ENCODE peak calls at places on chromosomes 7 and 10, in nine cellular contexts. U is aorta; B is left ventricle myocardium inferior; C is astrocyte; H is CD8-positive, alpha-beta memory T cell; F is PC-9; Z is heart left ventricle; P is sigmoid colon; L is GM12878. I is an unnamed sample.

GRCh38 chr10:120336910-120337540 is 120.0 kb upstream of the PLPP4 start:
- DNase-seq in F (no peak), C (peak; percentile 7), Z (no peak), B (no peak), L (no peak), H (peak; percentile 11), P (no peak), U (no peak), I (no peak)

GRCh38 chr7:28685291-28685659 is 272.9 kb downstream of the TRIL start:
- DNase-seq in F (no peak), H (no peak), L (no peak), Z (peak; percentile 52), P (peak; percentile 73), C (no peak), B (peak; percentile 34), U (no peak), I (no peak)

GRCh38 chr10:17023386-17024298 is 106.0 kb downstream of the CUBN start:
- DNase-seq in F (peak; percentile 87), U (no peak), Z (peak; percentile 53), H (peak; percentile 85), P (peak; percentile 89), B (no peak), C (peak; percentile 99), L (peak; percentile 69), I (peak; percentile 99)

GRCh38 chr7:139681812-139682135 is 96.0 kb downstream of the HIPK2 start:
- DNase-seq in L (no peak), P (no peak), F (no peak), U (no peak), Z (no peak), C (no peak), H (no peak), B (no peak), I (no peak)

GRCh38 chr10:126930506-126931458 is 25.6 kb downstream of the DOCK1 start:
- DNase-seq in U (no peak), B (no peak), C (no peak), P (no peak), L (no peak), F (no peak), Z (no peak), H (no peak), I (no peak)

GRCh38 chr7:103031781-103032180 is 42.8 kb downstream of the FBXL13 start:
- DNase-seq in U (no peak), B (no peak), C (peak; percentile 17), H (no peak), L (no peak), P (no peak), F (no peak), Z (no peak), I (no peak)

GRCh38 chr7:12403287-12404181 is at the start of gene VWDE:
- DNase-seq in Z (no peak), L (no peak), B (no peak), H (peak; percentile 54), C (peak; percentile 31), F (peak; percentile 83), P (no peak), U (peak; percentile 71), I (no peak)

GRCh38 chr7:99014113-99014985 is 129.6 kb downstream of the SMURF1 start:
- DNase-seq in F (no peak), B (no peak), L (no peak), H (no peak), C (no peak), U (no peak), P (peak; percentile 42), Z (no peak), I (no peak)

GRCh38 chr7:95577137-95577536 is 19.2 kb downstream of the PDK4 start:
- DNase-seq in F (no peak), P (no peak), B (no peak), C (no peak), U (no peak), Z (no peak), H (no peak), L (no peak), I (no peak)

GRCh38 chr10:59648711-59649201 is 60.9 kb downstream of the SLC16A9 start:
- DNase-seq in B (no peak), P (no peak), U (no peak), Z (no peak), F (no peak), C (peak; percentile 67), H (no peak), L (no peak), I (no peak)

GRCh38 chr7:73429622-73430505 is 3.7 kb upstream of the FZD9 start:
- DNase-seq in C (no peak), B (no peak), P (no peak), F (no peak), H (no peak), U (peak; percentile 1), Z (no peak), L (no peak), I (no peak)

GRCh38 chr10:132065491-132066105 is at the start of gene JAKMIP3:
- DNase-seq in L (no peak), B (no peak), U (peak; percentile 72), P (peak; percentile 89), F (peak; percentile 85), H (no peak), C (peak; percentile 88), Z (peak; percentile 57), I (peak; percentile 59)

GRCh38 chr10:98427011-98427515 is 12.1 kb upstream of the PYROXD2 start:
- DNase-seq in U (no peak), Z (no peak), L (no peak), H (no peak), P (peak; percentile 47), F (no peak), B (peak; percentile 12), C (no peak), I (no peak)

GRCh38 chr10:98423691-98424120 is 8.7 kb upstream of the PYROXD2 start:
- DNase-seq in Z (no peak), B (no peak), U (no peak), H (no peak), P (peak; percentile 45), L (no peak), F (no peak), C (no peak), I (no peak)

GRCh38 chr10:98425511-98426352 is 10.8 kb upstream of the PYROXD2 start:
- DNase-seq in H (peak; percentile 18), P (peak; percentile 62), F (peak; percentile 35), U (no peak), B (peak; percentile 40), L (no peak), C (no peak), Z (no peak), I (no peak)

GRCh38 chr10:98422182-98422581 is 7.2 kb upstream of the PYROXD2 start:
- DNase-seq in B (no peak), P (peak; percentile 57), U (no peak), H (no peak), L (no peak), Z (no peak), F (no peak), C (no peak), I (no peak)

DNA sequence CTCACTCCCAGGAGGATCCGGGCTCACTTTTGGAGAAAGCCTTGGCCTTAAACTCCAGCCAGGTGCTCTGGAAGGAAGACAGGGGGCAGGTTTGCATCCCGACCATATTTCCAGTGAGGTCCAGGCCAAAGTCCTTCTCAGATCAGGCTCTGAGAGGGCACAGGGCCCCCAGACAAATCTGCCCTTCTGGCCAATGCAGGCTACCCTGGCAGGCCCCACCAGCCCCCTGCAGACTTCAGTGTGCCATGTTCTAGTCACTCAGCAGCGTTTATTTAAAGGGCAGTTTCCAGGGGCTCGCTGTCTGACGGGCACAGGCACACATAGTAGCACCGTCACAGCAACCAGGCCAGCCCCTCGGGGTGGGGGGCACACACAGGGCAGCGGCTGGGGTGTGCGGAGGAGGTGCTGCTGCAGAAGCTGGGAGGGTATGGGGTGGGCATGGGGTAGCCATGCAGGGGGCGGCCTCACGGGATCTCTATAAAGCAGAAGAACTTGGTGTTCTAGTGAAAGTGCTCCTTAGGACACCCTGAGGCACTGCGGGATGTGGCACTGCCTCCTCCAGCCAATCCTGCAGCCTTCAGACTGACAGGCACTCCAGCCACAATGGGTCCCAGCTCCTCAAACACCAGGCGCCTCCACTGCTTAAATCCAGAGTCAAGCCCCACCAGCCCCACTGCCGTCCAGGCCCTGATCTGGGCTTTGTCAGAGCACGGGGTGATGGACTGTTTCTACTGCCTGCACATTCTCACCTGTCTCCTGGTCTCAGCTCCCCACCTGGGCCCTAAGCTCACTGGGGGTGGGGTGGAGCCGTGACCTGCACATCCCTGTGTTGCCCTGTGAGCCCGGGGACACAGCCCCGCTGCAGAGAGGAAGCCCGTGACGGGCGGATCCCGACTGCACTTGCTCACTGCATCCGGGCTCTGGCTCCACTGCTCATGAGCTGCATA is 9.6 kb upstream of the PYROXD2 start:
- DNase-seq in P (peak; percentile 58), F (no peak), L (no peak), U (no peak), C (no peak), H (no peak), Z (no peak), B (no peak), I (no peak)
- H3K36me3 ChIP-seq in P (peaks cover 24% of the 10 kb centered on the region), F (no peaks in the 10 kb centered on the region), L (peaks cover 16% of the 10 kb centered on the region), U (no peaks in the 10 kb centered on the region), C (peaks cover 3% of the 10 kb centered on the region), H (peaks cover 18% of the 10 kb centered on the region), Z (peaks cover 72% of the 10 kb centered on the region), B (peaks cover 64% of the 10 kb centered on the region), I (no peaks in the 10 kb centered on the region)

GRCh38 chr7:130417215-130417614 is 23.6 kb downstream of the CEP41 start:
- DNase-seq in C (no peak), F (no peak), U (no peak), L (no peak), B (no peak), P (no peak), Z (no peak), H (peak; percentile 63), I (no peak)
- H3K4me3 ChIP-seq in C (no peak overlapping the region), F (no peak overlapping the region), U (no peak overlapping the region), L (no peak overlapping the region), B (no peak overlapping the region), P (no peak overlapping the region), Z (no peak overlapping the region), H (peak overlapping the region; percentile 14), I (no peak overlapping the region)

GRCh38 chr10:101107771-101108170 is 23.3 kb upstream of the TLX1 start:
- DNase-seq in U (no peak), B (no peak), L (no peak), F (no peak), C (no peak), P (no peak), Z (no peak), H (no peak), I (no peak)
- H3K27me3 ChIP-seq in U (no peaks in the 10 kb centered on the region), B (peaks cover 94% of the 10 kb centered on the region), L (peaks cover 3% of the 10 kb centered on the region), F (peaks cover 29% of the 10 kb centered on the region), C (peaks cover 32% of the 10 kb centered on the region), P (peaks cover 3% of the 10 kb centered on the region), Z (peaks cover 42% of the 10 kb centered on the region), H (no peaks in the 10 kb centered on the region), I (peaks cover 22% of the 10 kb centered on the region)

GRCh38 chr10:91975438-91975837 is 51.9 kb downstream of the BTAF1 start:
- DNase-seq in P (no peak), F (no peak), C (no peak), B (no peak), H (no peak), U (no peak), Z (no peak), L (no peak), I (no peak)

GRCh38 chr10:91974960-91975359 is 51.4 kb downstream of the BTAF1 start:
- DNase-seq in U (no peak), P (no peak), B (no peak), F (no peak), C (peak; percentile 76), L (peak; percentile 5), H (no peak), Z (no peak), I (no peak)

GRCh38 chr10:91978585-91978984 is 55.0 kb downstream of the BTAF1 start:
- DNase-seq in C (no peak), B (no peak), H (no peak), F (no peak), Z (no peak), L (no peak), U (no peak), P (no peak), I (no peak)

GRCh38 chr10:91976324-91977051 is 52.9 kb downstream of the BTAF1 start:
- DNase-seq in U (no peak), C (no peak), Z (no peak), P (no peak), B (no peak), H (no peak), F (no peak), L (no peak), I (no peak)

GRCh38 chr10:91977501-91977900 is 53.9 kb downstream of the BTAF1 start:
- DNase-seq in F (no peak), C (no peak), B (no peak), H (no peak), L (no peak), Z (no peak), P (no peak), U (no peak), I (no peak)
- H3K36me3 ChIP-seq in F (peaks cover under 1% of the 10 kb centered on the region), C (peaks cover 11% of the 10 kb centered on the region), B (peaks cover 18% of the 10 kb centered on the region), H (peaks cover 5% of the 10 kb centered on the region), L (peaks cover 12% of the 10 kb centered on the region), Z (peaks cover 23% of the 10 kb centered on the region), P (peaks cover 8% of the 10 kb centered on the region), U (no peaks in the 10 kb centered on the region), I (no peaks in the 10 kb centered on the region)

I was measured in kidney epithelial cell.